ENCODE peak calls at places on chromosomes 7 and 10, in seven cellular contexts. One of them, this sample, is unnamed.

GRCh38 chr10:70652761-70653657 is 19.3 kb upstream of the ADAMTS14 start:
- DNase-seq in ELR: peak
- DNase-seq in hepatocyte: peak
- DNase-seq in RWPE1: peak
- DNase-seq in lower lobe of right lung: no peak
- DNase-seq in substantia nigra: peak
- DNase-seq in hypothalamus: no peak
- DNase-seq in this sample: no peak

GRCh38 chr10:14024349-14025202 is 306.1 kb downstream of the FRMD4A start:
- DNase-seq in ELR: no peak
- DNase-seq in hepatocyte: no peak
- DNase-seq in RWPE1: no peak
- DNase-seq in lower lobe of right lung: no peak
- DNase-seq in substantia nigra: no peak
- DNase-seq in hypothalamus: no peak
- DNase-seq in this sample: no peak

GRCh38 chr7:32479574-32480200 is 10.5 kb downstream of the LSM5 start:
- DNase-seq in ELR: peak
- DNase-seq in hepatocyte: peak
- DNase-seq in RWPE1: peak
- DNase-seq in lower lobe of right lung: no peak
- DNase-seq in substantia nigra: no peak
- DNase-seq in hypothalamus: no peak
- DNase-seq in this sample: no peak

GRCh38 chr10:4527281-4527960 is 298.6 kb upstream of the AKR1E2 start:
- DNase-seq in ELR: peak
- DNase-seq in hepatocyte: no peak
- DNase-seq in RWPE1: no peak
- DNase-seq in lower lobe of right lung: no peak
- DNase-seq in substantia nigra: no peak
- DNase-seq in hypothalamus: no peak
- DNase-seq in this sample: no peak

GRCh38 chr7:85887133-85887532 is 700.3 kb upstream of the SEMA3D start:
- DNase-seq in ELR: no peak
- DNase-seq in hepatocyte: no peak
- DNase-seq in RWPE1: no peak
- DNase-seq in lower lobe of right lung: no peak
- DNase-seq in substantia nigra: no peak
- DNase-seq in hypothalamus: no peak
- DNase-seq in this sample: no peak

GRCh38 chr10:65571011-65571570 is 1354.7 kb upstream of the LRRTM3 start:
- DNase-seq in ELR: peak
- DNase-seq in hepatocyte: peak
- DNase-seq in RWPE1: peak
- DNase-seq in lower lobe of right lung: no peak
- DNase-seq in substantia nigra: no peak
- DNase-seq in hypothalamus: no peak
- DNase-seq in this sample: no peak

GRCh38 chr7:17965600-17965999 is 25.3 kb upstream of the SNX13 start:
- DNase-seq in ELR: peak
- DNase-seq in hepatocyte: no peak
- DNase-seq in RWPE1: peak
- DNase-seq in lower lobe of right lung: no peak
- DNase-seq in substantia nigra: no peak
- DNase-seq in hypothalamus: no peak
- DNase-seq in this sample: no peak

GRCh38 chr10:74910604-74911355 is 84.4 kb downstream of the KAT6B start:
- DNase-seq in ELR: no peak
- DNase-seq in hepatocyte: no peak
- DNase-seq in RWPE1: no peak
- DNase-seq in lower lobe of right lung: no peak
- DNase-seq in substantia nigra: no peak
- DNase-seq in hypothalamus: no peak
- DNase-seq in this sample: no peak

GRCh38 chr10:32958992-32959703 is 1.1 kb upstream of the ITGB1 start:
- DNase-seq in ELR: no peak
- DNase-seq in hepatocyte: no peak
- DNase-seq in RWPE1: no peak
- DNase-seq in lower lobe of right lung: no peak
- DNase-seq in substantia nigra: no peak
- DNase-seq in hypothalamus: no peak
- DNase-seq in this sample: no peak

GRCh38 chr7:74452748-74453320 is 872 bp upstream of the GTF2IRD1 start:
- DNase-seq in ELR: peak
- DNase-seq in hepatocyte: peak
- DNase-seq in RWPE1: peak
- DNase-seq in lower lobe of right lung: no peak
- DNase-seq in substantia nigra: peak
- DNase-seq in hypothalamus: no peak
- DNase-seq in this sample: no peak

GRCh38 chr7:38105874-38106483 is 72.1 kb upstream of the STARD3NL start:
- DNase-seq in ELR: peak
- DNase-seq in hepatocyte: peak
- DNase-seq in RWPE1: peak
- DNase-seq in lower lobe of right lung: no peak
- DNase-seq in substantia nigra: peak
- DNase-seq in hypothalamus: no peak
- DNase-seq in this sample: no peak

GRCh38 chr7:139453673-139454321 is 29.7 kb downstream of the KLRG2 start:
- DNase-seq in ELR: peak
- DNase-seq in hepatocyte: no peak
- DNase-seq in RWPE1: no peak
- DNase-seq in lower lobe of right lung: no peak
- DNase-seq in substantia nigra: no peak
- DNase-seq in hypothalamus: no peak
- DNase-seq in this sample: no peak

This sample was measured in amygdala.